ENCODE peak calls at places on chromosomes 13 and 19, in four cellular contexts. A is fibroblast of lung, L is neuronal stem cell, Q is SK-N-SH. J is an unnamed sample.

GRCh38 chr19:883661-884211 is 9.3 kb downstream of the MED16 start:
- DNase-seq in A (no peak), L (no peak), Q (no peak), J (peak; percentile 63)

GRCh38 chr19:40598121-40598917 is 2.9 kb upstream of the LTBP4 start:
- DNase-seq in A (peak; percentile 82), L (peak; percentile 92), Q (peak; percentile 94), J (peak; percentile 92)

GRCh38 chr19:48239582-48240141 is 16.1 kb downstream of the CARD8 start:
- DNase-seq in A (peak; percentile 42), L (no peak), Q (no peak), J (no peak)

GRCh38 chr13:91200486-91200885 is 147.0 kb upstream of the MIR17HG start:
- DNase-seq in A (no peak), L (no peak), Q (no peak), J (no peak)

GRCh38 chr19:53865523-53865917 is 2.2 kb upstream of the MYADM start:
- DNase-seq in A (no peak), L (no peak), Q (no peak), J (no peak)

GRCh38 chr13:46683879-46684278 is 113.1 kb downstream of the ESD start:
- DNase-seq in A (peak; percentile 35), L (no peak), Q (no peak), J (no peak)

GRCh38 chr19:45767881-45768643 is 990 bp downstream of the SIX5 start:
- DNase-seq in A (peak; percentile 78), L (peak; percentile 69), Q (peak; percentile 67), J (peak; percentile 83)

GRCh38 chr19:38739440-38740251 is 4.6 kb downstream of the CAPN12 start:
- DNase-seq in A (no peak), L (no peak), Q (peak; percentile 16), J (no peak)

GRCh38 chr19:15538774-15539173 is 30.4 kb downstream of the CYP4F22 start:
- DNase-seq in A (no peak), L (no peak), Q (no peak), J (no peak)

GRCh38 chr13:74026753-74027152 is 107.5 kb downstream of the KLF12 start:
- DNase-seq in A (peak; percentile 57), L (no peak), Q (no peak), J (peak; percentile 32)

GRCh38 chr13:95503662-95504061 is 48.9 kb upstream of the CLDN10 start:
- DNase-seq in A (no peak), L (no peak), Q (no peak), J (no peak)

DNA sequence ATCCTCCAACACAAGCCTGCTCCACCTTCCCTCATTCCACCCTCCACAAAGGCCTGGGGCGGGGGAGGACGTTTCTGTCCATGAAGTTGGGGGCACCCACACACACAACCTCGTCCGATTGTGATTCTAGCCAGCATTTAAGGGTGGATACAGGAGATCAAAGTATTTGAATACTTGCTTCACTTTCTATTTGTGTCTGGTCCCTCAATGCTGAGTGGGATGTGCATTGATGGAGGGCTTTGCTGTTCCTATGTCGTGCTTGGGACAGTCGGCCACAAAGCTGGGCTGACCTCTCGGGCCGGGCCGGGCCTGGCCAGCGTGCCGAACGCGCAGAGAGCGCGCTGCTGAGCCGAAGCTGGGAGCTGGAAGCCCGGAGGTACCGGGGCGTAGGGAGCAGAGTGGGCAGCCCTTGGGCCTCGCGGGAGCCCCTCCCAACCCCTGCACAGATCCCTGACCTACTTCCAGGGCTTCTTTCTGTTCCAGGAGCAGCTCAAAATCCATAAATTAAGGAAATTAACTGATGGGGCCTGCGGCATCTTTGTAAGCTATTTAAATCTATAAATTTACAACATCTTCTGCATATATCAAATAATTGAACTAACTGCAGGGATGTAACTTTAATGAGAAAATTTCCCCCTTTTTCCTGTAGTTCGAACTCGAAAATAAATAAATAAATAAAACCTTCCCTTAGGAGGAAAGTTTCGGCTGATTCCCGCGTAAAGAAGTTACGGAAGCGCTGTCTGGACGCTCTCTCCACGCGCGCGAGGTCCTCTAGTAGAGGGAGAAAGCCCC is 1.9 kb upstream of the KCTD15 start:
- DNase-seq in A (peak; percentile 13), L (peak; percentile 26), Q (peak; percentile 73), J (no peak)
- H2AFZ ChIP-seq in A (peak overlapping the region; percentile 35), L (peak overlapping the region; percentile 91), Q (peak overlapping the region; percentile 93), J (peak overlapping the region; percentile 70)

GRCh38 chr19:18612051-18612771 is 459 bp upstream of the TMEM59L start:
- DNase-seq in A (no peak), L (no peak), Q (no peak), J (no peak)
- H2AFZ ChIP-seq in A (no peak overlapping the region), L (peak overlapping the region; percentile 99), Q (peak overlapping the region; percentile 74), J (peak overlapping the region; percentile 60)

DNA sequence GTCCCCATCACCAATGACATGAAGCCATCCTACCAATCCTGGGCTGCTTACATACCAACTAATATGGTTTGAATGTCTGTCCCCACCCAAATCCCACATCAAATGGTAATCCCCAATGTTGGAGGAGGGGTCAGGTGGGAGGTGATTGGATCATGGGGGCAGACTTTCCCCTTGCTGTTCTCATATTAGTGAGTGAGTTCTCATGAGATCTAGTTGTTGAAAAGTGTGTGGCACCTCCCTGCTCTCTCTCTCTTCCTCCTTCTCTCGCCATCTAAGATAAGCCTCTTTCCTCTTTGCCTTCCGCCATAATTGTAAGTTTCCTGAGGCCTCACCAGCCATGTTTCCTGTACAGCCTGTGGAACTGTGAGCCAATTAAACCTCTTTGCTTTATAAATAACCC is 53.6 kb upstream of the FAM124A start:
- DNase-seq in A (no peak), L (no peak), Q (no peak), J (no peak)
- H2AFZ ChIP-seq in A (no peak overlapping the region), L (no peak overlapping the region), Q (no peak overlapping the region), J (no peak overlapping the region)

DNA sequence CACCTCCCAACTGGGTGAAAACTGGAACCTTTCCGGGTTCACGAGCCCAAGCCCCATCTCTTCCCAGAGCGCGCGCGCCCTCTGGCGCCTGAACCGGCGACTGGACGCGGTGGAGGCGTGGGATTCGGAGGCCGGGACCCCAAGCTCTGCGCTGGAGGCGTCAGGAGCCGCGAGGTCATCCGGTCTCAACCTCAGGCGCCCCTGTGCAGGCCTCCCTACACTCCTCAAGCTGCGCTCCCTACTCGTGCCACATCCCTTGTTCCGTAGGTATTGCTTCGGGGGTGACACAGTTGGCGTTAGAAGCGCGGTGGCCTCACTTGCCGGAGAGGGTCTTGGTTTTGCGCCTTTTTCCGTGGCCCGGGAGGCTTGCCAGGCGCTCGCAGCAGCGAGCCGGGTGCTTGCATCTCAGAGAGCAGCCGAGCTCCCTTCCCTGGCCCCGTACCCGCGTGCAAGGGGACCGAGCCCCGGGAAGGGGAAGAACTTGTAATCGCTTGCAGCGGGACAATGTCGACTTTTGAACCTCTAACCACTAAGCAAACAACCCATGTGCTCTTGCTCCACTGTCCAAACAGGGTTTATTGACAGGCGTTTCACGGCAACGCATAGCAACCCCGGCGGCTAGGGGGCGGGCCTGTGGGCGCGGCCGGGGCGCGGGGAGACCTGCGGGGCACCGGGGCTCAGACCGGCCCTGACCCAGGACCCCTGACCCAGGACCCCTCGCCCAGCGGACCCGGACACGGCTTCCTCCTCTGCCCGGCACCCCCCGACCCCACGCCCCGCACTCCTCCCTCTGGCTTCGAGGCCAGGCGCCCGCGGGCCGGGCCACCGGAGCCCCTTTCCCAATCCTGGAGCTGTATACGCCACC is 8.5 kb downstream of the CDX2 start:
- DNase-seq in A (no peak), L (no peak), Q (peak; percentile 61), J (peak; percentile 88)
- H2AFZ ChIP-seq in A (no peak overlapping the region), L (peak overlapping the region; percentile 81), Q (no peak overlapping the region), J (peak overlapping the region; percentile 26)

GRCh38 chr13:29850213-29850898 is at the start of gene UBL3:
- DNase-seq in A (peak; percentile 96), L (peak; percentile 96), Q (peak; percentile 97), J (peak; percentile 98)
- H2AFZ ChIP-seq in A (peak within 1 kb of the TSS; percentile 74), L (peak within 1 kb of the TSS; percentile 90), Q (peak within 1 kb of the TSS; percentile 74), J (peak within 1 kb of the TSS; percentile 44)

GRCh38 chr13:64075543-64076271 is 2660.1 kb upstream of the PCDH20 start:
- DNase-seq in A (no peak), L (no peak), Q (no peak), J (no peak)
- H2AFZ ChIP-seq in A (no peak overlapping the region), L (peak overlapping the region; percentile 72), Q (no peak overlapping the region), J (no peak overlapping the region)

DNA sequence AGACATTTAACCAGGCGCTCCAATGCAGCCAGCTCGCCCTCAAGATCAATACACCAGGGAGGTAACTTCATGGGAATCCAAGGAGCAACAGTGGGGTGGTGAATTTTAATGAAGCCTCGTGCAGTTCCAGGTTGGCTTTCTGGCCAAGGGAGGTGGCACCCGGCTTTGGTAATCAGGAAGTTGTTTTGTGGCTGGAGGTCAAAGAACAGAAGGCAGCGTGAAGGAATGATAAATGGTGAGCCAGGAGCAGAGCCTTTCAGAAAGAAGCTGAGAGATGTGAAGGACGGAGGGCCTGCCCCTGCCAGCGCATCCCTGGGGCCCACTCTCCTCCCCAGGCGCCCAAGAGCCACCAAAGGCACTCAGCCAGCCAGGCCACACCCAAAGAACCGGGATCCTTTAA is 188.2 kb upstream of the TSC22D1 start:
- DNase-seq in A (peak; percentile 45), L (no peak), Q (no peak), J (peak; percentile 39)
- H2AFZ ChIP-seq in A (no peak overlapping the region), L (peak overlapping the region; percentile 90), Q (peak overlapping the region; percentile 44), J (peak overlapping the region; percentile 43)

GRCh38 chr13:113393572-113394503 is 29.9 kb upstream of the GRTP1 start:
- DNase-seq in A (peak; percentile 59), L (peak; percentile 84), Q (no peak), J (peak; percentile 92)

GRCh38 chr13:113387396-113387795 is 23.5 kb upstream of the GRTP1 start:
- DNase-seq in A (no peak), L (no peak), Q (no peak), J (no peak)

GRCh38 chr13:113390874-113391497 is 27.1 kb upstream of the GRTP1 start:
- DNase-seq in A (peak; percentile 26), L (no peak), Q (peak; percentile 1), J (no peak)

GRCh38 chr13:113397606-113398425 is 33.9 kb upstream of the GRTP1 start:
- DNase-seq in A (no peak), L (no peak), Q (peak; percentile 1), J (no peak)

GRCh38 chr13:113393226-113393571 is 29.3 kb upstream of the GRTP1 start:
- DNase-seq in A (no peak), L (no peak), Q (no peak), J (no peak)
- H2AFZ ChIP-seq in A (peak overlapping the region; percentile 99), L (peak overlapping the region; percentile 96), Q (peak overlapping the region; percentile 92), J (peak overlapping the region; percentile 100)

GRCh38 chr19:11798391-11799296 is at the start of gene ZNF491:
- DNase-seq in A (peak; percentile 86), L (peak; percentile 93), Q (peak; percentile 98), J (peak; percentile 96)

GRCh38 chr19:11792942-11793341 is 5.4 kb upstream of the ZNF491 start:
- DNase-seq in A (no peak), L (no peak), Q (no peak), J (no peak)

GRCh38 chr19:11797491-11797890 is 832 bp upstream of the ZNF491 start:
- DNase-seq in A (peak; percentile 69), L (peak; percentile 72), Q (peak; percentile 86), J (peak; percentile 95)
- H2AFZ ChIP-seq in A (no peak overlapping the region), L (peak overlapping the region; percentile 97), Q (peak overlapping the region; percentile 53), J (peak overlapping the region; percentile 0)

J was measured in hepatocyte.